ENCODE peak calls at places on chromosome 22, in seven cellular contexts. A is suprapubic skin, Y is PC-3, K is H7, Q is thoracic aorta, B is heart right ventricle, U is brain microvascular endothelial cell. P is an unnamed sample.

GRCh38 chr22:35275580-35275979 is 18.3 kb downstream of the HMGXB4 start:
- DNase-seq in A (no peak), K (no peak), Q (no peak), U (no peak), B (no peak), Y (peak; percentile 58), P (no peak)

GRCh38 chr22:17086750-17087149 is 1.9 kb downstream of the IL17RA start:
- DNase-seq in Q (no peak), B (no peak), K (no peak), Y (no peak), A (peak; percentile 54), U (no peak), P (no peak)

GRCh38 chr22:45310331-45311032 is 748 bp downstream of the FAM118A start:
- DNase-seq in B (no peak), Q (no peak), K (peak; percentile 59), A (peak; percentile 81), U (no peak), Y (no peak), P (no peak)

GRCh38 chr22:30754971-30755759 is 60.5 kb downstream of the OSBP2 start:
- DNase-seq in K (peak; percentile 89), B (no peak), A (no peak), Y (peak; percentile 79), U (peak; percentile 64), Q (no peak), P (no peak)

GRCh38 chr22:35835267-35835997 is 117.8 kb downstream of the APOL5 start:
- DNase-seq in K (no peak), U (no peak), Y (peak; percentile 54), Q (no peak), A (no peak), B (no peak), P (no peak)

GRCh38 chr22:35253946-35254345 is 3.3 kb upstream of the HMGXB4 start:
- DNase-seq in Q (no peak), B (no peak), Y (no peak), A (no peak), U (no peak), K (no peak), P (no peak)

GRCh38 chr22:44403930-44404329 is 91.2 kb upstream of the SHISAL1 start:
- DNase-seq in Q (no peak), B (peak; percentile 4), K (no peak), U (no peak), A (peak; percentile 45), Y (no peak), P (no peak)

GRCh38 chr22:33529424-33530113 is 390.7 kb downstream of the LARGE1 start:
- DNase-seq in K (no peak), B (no peak), Y (peak; percentile 22), A (no peak), U (peak; percentile 47), Q (no peak), P (no peak)

GRCh38 chr22:42172385-42173172 is 42.0 kb upstream of the CYP2D6 start:
- DNase-seq in B (no peak), K (peak; percentile 32), U (no peak), Q (no peak), Y (no peak), A (no peak), P (no peak)

GRCh38 chr22:39524089-39524752 is 3.9 kb downstream of the ATF4 start:
- DNase-seq in A (no peak), B (no peak), Q (no peak), K (peak; percentile 61), Y (no peak), U (no peak), P (no peak)

GRCh38 chr22:39522567-39523300 is 2.4 kb downstream of the ATF4 start:
- DNase-seq in A (no peak), Y (peak; percentile 50), Q (no peak), U (no peak), K (no peak), B (no peak), P (no peak)

GRCh38 chr22:39525658-39525975 is 5.3 kb downstream of the ATF4 start:
- DNase-seq in A (no peak), Y (no peak), Q (no peak), B (no peak), K (peak; percentile 61), U (no peak), P (no peak)

GRCh38 chr22:39526736-39527171 is 5.8 kb downstream of the RPS19BP1 start:
- DNase-seq in K (peak; percentile 55), B (no peak), Q (no peak), A (no peak), U (no peak), Y (no peak), P (peak; percentile 28)

GRCh38 chr22:39524753-39525657 is 4.6 kb downstream of the ATF4 start:
- DNase-seq in Q (no peak), Y (no peak), A (no peak), B (no peak), K (peak; percentile 66), U (no peak), P (no peak)
- H3K4me3 ChIP-seq in Q (no peak overlapping the region), Y (no peak overlapping the region), A (no peak overlapping the region), B (no peak overlapping the region), K (no peak overlapping the region), U (no peak overlapping the region), P (no peak overlapping the region)

GRCh38 chr22:20537983-20538382 is 30.6 kb downstream of the MED15 start:
- DNase-seq in Y (no peak), K (no peak), U (no peak), Q (no peak), B (no peak), A (no peak), P (no peak)
- H3K36me3 ChIP-seq in Y (peaks cover 28% of the 10 kb centered on the region), K (peaks cover 1% of the 10 kb centered on the region), U (peaks cover 58% of the 10 kb centered on the region), Q (peaks cover 20% of the 10 kb centered on the region), B (peaks cover 4% of the 10 kb centered on the region), A (peaks cover 51% of the 10 kb centered on the region), P (peaks cover 72% of the 10 kb centered on the region)

GRCh38 chr22:26767351-26767970 is 110.1 kb downstream of the MIAT start:
- DNase-seq in Y (no peak), U (no peak), K (no peak), B (no peak), A (no peak), Q (no peak), P (no peak)

GRCh38 chr22:26770624-26771023 is 113.2 kb downstream of the MIAT start:
- DNase-seq in Q (no peak), B (no peak), U (peak; percentile 36), A (no peak), Y (no peak), K (no peak), P (no peak)

GRCh38 chr22:26766510-26767350 is 109.3 kb downstream of the MIAT start:
- DNase-seq in B (no peak), A (no peak), Y (no peak), Q (no peak), K (no peak), U (no peak), P (no peak)

GRCh38 chr22:26768986-26769385 is 111.6 kb downstream of the MIAT start:
- DNase-seq in Y (no peak), B (no peak), A (no peak), K (no peak), Q (no peak), U (peak; percentile 11), P (no peak)

GRCh38 chr22:26769663-26770062 is 112.3 kb downstream of the MIAT start:
- DNase-seq in U (no peak), B (no peak), Q (no peak), K (no peak), Y (no peak), A (no peak), P (no peak)
- H3K4me3 ChIP-seq in U (no peak overlapping the region), B (no peak overlapping the region), Q (no peak overlapping the region), K (no peak overlapping the region), Y (no peak overlapping the region), A (no peak overlapping the region), P (no peak overlapping the region)

DNA sequence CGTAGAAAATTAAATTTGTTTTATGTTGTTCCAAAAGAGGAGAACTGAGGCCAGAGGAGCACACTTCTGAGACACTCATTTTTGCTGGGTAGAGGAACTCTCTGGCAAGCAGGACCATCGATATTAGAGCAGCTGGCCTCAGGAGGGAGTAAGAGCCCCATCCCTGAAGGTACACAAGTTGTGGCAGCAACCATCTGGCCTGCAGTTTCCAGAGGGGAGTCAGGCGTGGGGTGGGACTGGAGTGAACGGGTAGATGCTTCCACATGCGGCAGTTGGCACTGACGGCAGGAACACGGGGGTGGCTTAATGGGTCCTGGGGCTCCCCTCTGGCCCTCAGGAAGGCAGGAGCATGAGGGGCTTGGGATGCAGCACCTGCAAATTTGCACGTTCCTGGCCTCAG is 13.2 kb upstream of the SSTR3 start:
- DNase-seq in B (no peak), Q (no peak), K (peak; percentile 76), Y (no peak), A (no peak), U (no peak), P (no peak)
- H3K36me3 ChIP-seq in B (no peaks in the 10 kb centered on the region), Q (no peaks in the 10 kb centered on the region), K (no peaks in the 10 kb centered on the region), Y (no peaks in the 10 kb centered on the region), A (no peaks in the 10 kb centered on the region), U (peaks cover 19% of the 10 kb centered on the region), P (no peaks in the 10 kb centered on the region)

DNA sequence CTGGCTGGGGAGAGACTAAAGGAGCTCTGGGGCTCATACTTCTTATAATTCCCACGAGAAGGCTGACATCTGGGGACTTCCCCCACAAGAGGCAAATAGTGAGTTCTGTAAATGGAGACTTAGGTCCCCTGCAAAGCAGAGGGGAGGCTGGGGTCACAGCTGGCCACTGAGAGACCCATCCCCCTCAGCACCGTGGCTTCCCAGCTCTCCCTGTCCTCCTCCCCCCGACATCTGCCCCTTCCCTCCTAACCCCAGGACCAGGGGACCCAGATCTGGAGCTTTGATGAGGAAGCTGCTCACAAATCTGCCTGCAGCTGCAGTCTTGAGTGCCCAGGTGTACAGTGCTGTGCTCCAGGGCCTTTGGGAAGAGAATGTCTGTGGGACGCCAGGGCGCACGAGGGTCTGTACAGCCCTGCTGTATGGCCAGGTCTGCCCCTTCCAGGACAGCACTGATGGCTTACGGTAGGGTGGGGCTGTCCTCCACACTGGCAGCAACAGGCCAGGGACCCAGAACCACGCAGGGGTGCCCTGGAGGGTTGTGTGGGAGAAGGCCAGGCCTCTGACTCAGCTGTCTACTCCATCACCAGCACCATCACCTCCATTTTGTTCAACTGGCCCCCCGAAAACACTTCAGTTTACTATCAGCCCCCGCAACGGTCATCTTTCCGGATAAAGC is 1.1 kb downstream of the RGL4 start:
- DNase-seq in K (peak; percentile 27), Y (no peak), U (no peak), A (no peak), Q (no peak), B (no peak), P (no peak)
- H3K4me3 ChIP-seq in K (no peak overlapping the region), Y (no peak overlapping the region), U (no peak overlapping the region), A (no peak overlapping the region), Q (no peak overlapping the region), B (no peak overlapping the region), P (no peak overlapping the region)